ENCODE peak calls at places on chromosomes 11 and 22, in four cellular contexts. B, Y, J and R are unnamed samples.

GRCh38 chr11:76671236-76671590 is 666 bp upstream of the LRRC32 start:
- DNase-seq in B (no peak), Y (no peak), J (no peak), R (no peak)

GRCh38 chr22:36149464-36149863 is 11.1 kb downstream of the APOL3 start:
- DNase-seq in B (no peak), Y (no peak), J (no peak), R (no peak)

GRCh38 chr11:86490582-86490981 is 115.9 kb downstream of the CCDC81 start:
- DNase-seq in B (no peak), Y (no peak), J (no peak), R (no peak)

GRCh38 chr11:100557830-100558611 is 129.1 kb upstream of the ARHGAP42 start:
- DNase-seq in B (peak; percentile 63), Y (no peak), J (no peak), R (no peak)

GRCh38 chr22:31055322-31056159 is 25.6 kb upstream of the SMTN start:
- DNase-seq in B (peak; percentile 99), Y (no peak), J (no peak), R (peak; percentile 69)

GRCh38 chr11:46600162-46600561 is 6.3 kb upstream of the AMBRA1 start:
- DNase-seq in B (no peak), Y (no peak), J (no peak), R (no peak)

GRCh38 chr11:128711136-128711535 is 17.3 kb downstream of the FLI1 start:
- DNase-seq in B (peak; percentile 87), Y (no peak), J (no peak), R (no peak)

GRCh38 chr11:107549253-107549953 is 16.1 kb downstream of the ALKBH8 start:
- DNase-seq in B (peak; percentile 51), Y (peak; percentile 41), J (no peak), R (peak; percentile 24)

GRCh38 chr22:44881624-44882023 is 128.2 kb downstream of the PHF21B start:
- DNase-seq in B (no peak), Y (no peak), J (no peak), R (no peak)

GRCh38 chr11:131694526-131695424 is 324.4 kb downstream of the NTM start:
- DNase-seq in B (peak; percentile 69), Y (peak; percentile 72), J (no peak), R (peak; percentile 86)

GRCh38 chr11:120608760-120609211 is 97.2 kb downstream of the GRIK4 start:
- DNase-seq in B (no peak), Y (no peak), J (no peak), R (no peak)

GRCh38 chr22:39144101-39144815 is 8.2 kb downstream of the CBX7 start:
- DNase-seq in B (peak; percentile 30), Y (no peak), J (peak; percentile 56), R (no peak)

GRCh38 chr11:10351768-10352641 is 47.1 kb downstream of the ADM start:
- DNase-seq in B (peak; percentile 95), Y (peak; percentile 8), J (no peak), R (peak; percentile 38)

GRCh38 chr11:45435706-45436105 is 149.6 kb upstream of the SYT13 start:
- DNase-seq in B (no peak), Y (no peak), J (no peak), R (no peak)

GRCh38 chr11:312092-312816 is 1.6 kb upstream of the IFITM1 start:
- DNase-seq in B (no peak), Y (peak; percentile 56), J (no peak), R (no peak)

GRCh38 chr11:92314499-92314898 is 89.9 kb downstream of the FAT3 start:
- DNase-seq in B (no peak), Y (no peak), J (no peak), R (no peak)

GRCh38 chr11:133300666-133301065 is 231.6 kb downstream of the OPCML start:
- DNase-seq in B (no peak), Y (no peak), J (no peak), R (no peak)

GRCh38 chr22:43365715-43366440 is 22.7 kb upstream of the SCUBE1 start:
- DNase-seq in B (no peak), Y (no peak), J (no peak), R (no peak)

GRCh38 chr22:35460678-35461077 is 60.7 kb downstream of the MCM5 start:
- DNase-seq in B (no peak), Y (no peak), J (no peak), R (no peak)

GRCh38 chr22:41401781-41402648 is 20.3 kb downstream of the TEF start:
- DNase-seq in B (peak; percentile 79), Y (no peak), J (no peak), R (peak; percentile 81)

GRCh38 chr11:45473491-45473890 is 187.3 kb upstream of the SYT13 start:
- DNase-seq in B (no peak), Y (no peak), J (no peak), R (no peak)

GRCh38 chr11:121544956-121545355 is 92.2 kb upstream of the SORL1-AS1 start:
- DNase-seq in B (no peak), Y (no peak), J (no peak), R (no peak)

GRCh38 chr11:93541884-93542752 is 1.1 kb downstream of the SMCO4 start:
- DNase-seq in B (peak; percentile 77), Y (peak; percentile 76), J (no peak), R (peak; percentile 62)

GRCh38 chr11:1228183-1228821 is 5.4 kb downstream of the MUC5B start:
- DNase-seq in B (no peak), Y (peak; percentile 26), J (no peak), R (peak; percentile 39)

GRCh38 chr11:128942272-128942612 is 429 bp downstream of the TP53AIP1 start:
- DNase-seq in B (no peak), Y (no peak), J (no peak), R (no peak)

GRCh38 chr22:21589415-21589814 is 21.9 kb downstream of the UBE2L3 start:
- DNase-seq in B (no peak), Y (no peak), J (no peak), R (no peak)
- H4K20me1 ChIP-seq in B (peaks cover 96% of the 10 kb centered on the region), Y (peaks cover 79% of the 10 kb centered on the region), J (peaks cover 15% of the 10 kb centered on the region), R (peaks cover 100% of the 10 kb centered on the region)

DNA sequence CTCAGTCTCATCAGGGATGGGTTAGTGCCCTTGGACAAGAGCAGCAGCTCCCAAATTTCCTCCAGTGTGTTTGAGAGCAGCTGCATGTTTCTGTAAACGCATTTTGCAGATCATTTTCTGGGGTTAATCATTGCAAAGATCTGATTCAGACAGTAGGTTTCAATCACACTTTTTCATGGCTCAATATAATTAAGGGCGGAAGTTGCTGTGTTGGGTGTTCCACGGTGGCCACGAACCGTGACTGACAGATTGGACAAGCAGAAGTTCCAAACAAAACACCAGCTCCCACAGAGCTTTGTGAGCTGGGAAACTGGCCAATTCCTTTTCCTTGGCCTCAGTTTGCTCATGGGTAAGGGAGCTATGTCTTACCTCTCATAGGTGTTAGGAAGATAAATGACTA is 8.4 kb upstream of the RASSF10 start:
- DNase-seq in B (no peak), Y (no peak), J (no peak), R (no peak)
- TF ChIP-seq MXI1 in B (no peak), Y (no peak), J (no peak), R (no peak)

DNA sequence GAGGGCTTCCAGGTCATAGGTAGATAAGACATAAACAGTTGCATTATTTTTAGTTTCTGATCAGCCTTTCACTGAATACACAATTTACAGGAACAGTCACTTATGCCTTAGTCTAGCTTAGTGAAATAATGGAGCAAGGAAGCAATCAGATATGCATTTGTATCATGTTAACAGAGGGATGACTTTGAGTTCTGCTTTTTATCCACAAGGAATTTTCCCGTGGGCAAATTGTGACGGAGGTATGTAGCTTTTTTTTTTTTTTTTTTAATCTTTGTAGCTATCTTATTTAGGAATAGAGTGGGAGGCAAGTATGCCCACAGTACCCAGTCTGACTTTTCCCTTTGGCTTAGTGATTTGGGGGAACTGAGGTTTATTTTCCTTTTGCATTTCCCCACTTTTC is 3.4 kb upstream of the NLRP10 start:
- DNase-seq in B (peak; percentile 58), Y (no peak), J (no peak), R (no peak)
- H4K20me1 ChIP-seq in B (no peaks in the 10 kb centered on the region), Y (no peaks in the 10 kb centered on the region), J (no peaks in the 10 kb centered on the region), R (no peaks in the 10 kb centered on the region)

DNA sequence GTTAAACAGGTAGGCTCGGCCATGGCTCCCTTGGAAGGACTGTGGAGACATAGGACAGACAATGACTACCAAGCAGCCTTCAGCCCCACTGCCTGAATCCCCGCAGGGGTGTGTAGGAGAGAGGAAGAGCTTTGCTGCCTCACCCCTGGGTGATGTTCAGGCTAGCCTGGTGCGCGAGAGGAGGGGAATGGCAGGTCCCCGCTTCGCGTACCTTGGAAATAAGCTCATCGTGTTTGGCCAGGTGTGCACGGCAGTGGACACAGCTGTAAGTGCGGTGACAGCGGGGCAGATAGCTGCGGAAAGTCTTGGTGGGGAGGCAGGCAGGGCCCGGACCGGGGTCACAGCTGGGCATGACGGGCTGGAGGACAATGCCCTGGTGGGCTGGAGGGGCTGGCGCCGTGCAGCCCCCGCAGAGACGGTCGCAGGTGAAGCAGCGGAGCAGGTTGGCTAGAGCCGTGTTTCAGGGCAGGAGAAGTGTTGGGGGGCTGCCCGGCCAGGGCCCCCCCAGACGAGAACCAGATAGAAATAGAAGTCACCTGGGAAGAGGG is 2.9 kb downstream of the YPEL4 start:
- DNase-seq in B (no peak), Y (no peak), J (no peak), R (no peak)
- TF ChIP-seq MXI1 in B (no peak), Y (no peak), J (no peak), R (no peak)

DNA sequence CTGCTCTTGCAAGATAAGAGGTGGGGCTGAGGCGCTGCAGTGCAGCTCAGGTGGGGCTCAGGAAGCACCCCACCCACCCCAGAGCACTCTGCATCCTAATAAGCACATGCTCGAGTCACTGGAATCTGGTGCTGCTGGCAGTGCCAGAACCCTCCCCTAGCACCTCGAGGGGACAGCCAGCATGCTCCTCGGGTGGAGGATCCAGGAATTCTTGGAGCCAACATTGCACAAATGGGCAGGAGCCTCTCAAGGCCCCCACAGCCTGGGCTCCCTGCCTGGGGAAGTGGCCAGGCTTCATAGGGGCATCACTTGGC is 27.5 kb upstream of the CABP7 start:
- DNase-seq in B (no peak), Y (no peak), J (no peak), R (no peak)
- H4K20me1 ChIP-seq in B (peaks cover 9% of the 10 kb centered on the region), Y (no peaks in the 10 kb centered on the region), J (no peaks in the 10 kb centered on the region), R (peaks cover 8% of the 10 kb centered on the region)

GRCh38 chr11:134569195-134569594 is 157.2 kb upstream of the B3GAT1 start:
- DNase-seq in B (no peak), Y (no peak), J (no peak), R (no peak)
- TF ChIP-seq MXI1 in B (no peak), Y (no peak), J (no peak), R (no peak)

GRCh38 chr22:17905445-17905844 is 118.9 kb downstream of the MICAL3 start:
- DNase-seq in B (no peak), Y (no peak), J (no peak), R (no peak)
- H4K20me1 ChIP-seq in B (peaks cover 14% of the 10 kb centered on the region), Y (peaks cover 20% of the 10 kb centered on the region), J (no peaks in the 10 kb centered on the region), R (peaks cover 18% of the 10 kb centered on the region)

GRCh38 chr22:48719978-48720661 is 1107.6 kb downstream of the BRD1 start:
- DNase-seq in B (no peak), Y (peak; percentile 64), J (no peak), R (peak; percentile 67)
- TF ChIP-seq MXI1 in B (no peak), Y (no peak), J (no peak), R (no peak)

GRCh38 chr11:116680349-116681125 is 92.2 kb downstream of the BUD13 start:
- DNase-seq in B (no peak), Y (no peak), J (no peak), R (no peak)
- H4K20me1 ChIP-seq in B (no peaks in the 10 kb centered on the region), Y (no peaks in the 10 kb centered on the region), J (no peaks in the 10 kb centered on the region), R (no peaks in the 10 kb centered on the region)